ENCODE peak calls at places on chromosomes 2 and 18, in ten cellular contexts. D, P, Q, A, R, X, G, L, Y and F are unnamed samples.

GRCh38 chr2:235005603-235006259 is 53.9 kb downstream of the SH3BP4 start:
- DNase-seq in D (no peak), P (no peak), Q (peak), A (peak), R (no peak), X (no peak), G (peak), L (peak), Y (peak), F (no peak)

GRCh38 chr18:12048827-12049175 is 44.8 kb upstream of the ANKRD62 start:
- DNase-seq in D (no peak), P (no peak), Q (peak), A (no peak), R (peak), X (no peak), G (peak), L (no peak), Y (no peak), F (no peak)

GRCh38 chr18:23871410-23871809 is 143.1 kb upstream of the TTC39C start:
- DNase-seq in D (peak), P (peak), Q (peak), A (no peak), R (peak), X (no peak), G (no peak), L (peak), Y (peak), F (peak)

GRCh38 chr18:62778976-62779869 is 63.9 kb downstream of the PHLPP1 start:
- DNase-seq in D (no peak), P (no peak), Q (no peak), A (no peak), R (no peak), X (no peak), G (no peak), L (no peak), Y (peak), F (no peak)

GRCh38 chr2:210309546-210310233 is 5.3 kb downstream of the MYL1 start:
- DNase-seq in D (no peak), P (no peak), Q (no peak), A (peak), R (no peak), X (no peak), G (no peak), L (no peak), Y (no peak), F (no peak)

GRCh38 chr18:26618130-26618529 is 69.8 kb upstream of the KCTD1 start:
- DNase-seq in D (no peak), P (no peak), Q (no peak), A (no peak), R (peak), X (no peak), G (no peak), L (no peak), Y (no peak), F (no peak)

GRCh38 chr2:240917684-240918257 is 11.6 kb downstream of the CROCC2 start:
- DNase-seq in D (no peak), P (no peak), Q (no peak), A (no peak), R (no peak), X (no peak), G (no peak), L (no peak), Y (no peak), F (no peak)

GRCh38 chr18:2570772-2571199 is 519 bp downstream of the METTL4 start:
- DNase-seq in D (peak), P (no peak), Q (peak), A (peak), R (peak), X (peak), G (peak), L (peak), Y (peak), F (peak)

GRCh38 chr2:101860782-101861181 is 131.0 kb upstream of the IL1R2 start:
- DNase-seq in D (no peak), P (no peak), Q (no peak), A (no peak), R (no peak), X (no peak), G (no peak), L (no peak), Y (no peak), F (no peak)

GRCh38 chr2:39845460-39846146 is 66.5 kb upstream of the THUMPD2 start:
- DNase-seq in D (no peak), P (no peak), Q (no peak), A (no peak), R (peak), X (no peak), G (no peak), L (no peak), Y (no peak), F (peak)

GRCh38 chr2:104406273-104406726 is 447.6 kb upstream of the POU3F3 start:
- DNase-seq in D (no peak), P (no peak), Q (no peak), A (peak), R (peak), X (no peak), G (no peak), L (no peak), Y (no peak), F (no peak)

GRCh38 chr2:23286765-23287155 is 98.2 kb upstream of the KLHL29 start:
- DNase-seq in D (no peak), P (no peak), Q (peak), A (no peak), R (peak), X (no peak), G (peak), L (no peak), Y (no peak), F (peak)

GRCh38 chr18:58391113-58391892 is 237.6 kb downstream of the ALPK2 start:
- DNase-seq in D (no peak), P (no peak), Q (peak), A (no peak), R (no peak), X (no peak), G (peak), L (no peak), Y (no peak), F (no peak)

GRCh38 chr2:80078290-80079036 is 226.1 kb downstream of the LRRTM1 start:
- DNase-seq in D (no peak), P (no peak), Q (no peak), A (no peak), R (no peak), X (no peak), G (no peak), L (no peak), Y (no peak), F (no peak)

GRCh38 chr2:174858745-174859144 is 94.5 kb upstream of the CHRNA1 start:
- DNase-seq in D (no peak), P (no peak), Q (peak), A (no peak), R (no peak), X (no peak), G (no peak), L (no peak), Y (peak), F (no peak)

GRCh38 chr2:18639756-18640453 is 50.5 kb upstream of the NT5C1B start:
- DNase-seq in D (no peak), P (no peak), Q (no peak), A (no peak), R (no peak), X (no peak), G (no peak), L (no peak), Y (no peak), F (no peak)

GRCh38 chr2:65710779-65711295 is 278.4 kb upstream of the SPRED2 start:
- DNase-seq in D (peak), P (no peak), Q (peak), A (no peak), R (peak), X (no peak), G (no peak), L (peak), Y (peak), F (peak)

GRCh38 chr18:45274026-45274425 is 341.2 kb upstream of the SLC14A2 start:
- DNase-seq in D (no peak), P (no peak), Q (no peak), A (no peak), R (no peak), X (no peak), G (no peak), L (no peak), Y (no peak), F (no peak)

GRCh38 chr2:112881217-112882000 is 29.6 kb upstream of the IL37 start:
- DNase-seq in D (peak), P (no peak), Q (peak), A (no peak), R (peak), X (no peak), G (peak), L (no peak), Y (peak), F (peak)

GRCh38 chr2:31319391-31320175 is 85.6 kb downstream of the EHD3 start:
- DNase-seq in D (peak), P (no peak), Q (peak), A (peak), R (peak), X (no peak), G (no peak), L (no peak), Y (no peak), F (no peak)

GRCh38 chr2:224982910-224983688 is 59.2 kb downstream of the DOCK10 start:
- DNase-seq in D (peak), P (no peak), Q (peak), A (peak), R (peak), X (no peak), G (peak), L (no peak), Y (no peak), F (no peak)

GRCh38 chr2:29212009-29212408 is 96.8 kb downstream of the CLIP4 start:
- DNase-seq in D (no peak), P (no peak), Q (peak), A (no peak), R (no peak), X (no peak), G (no peak), L (no peak), Y (peak), F (no peak)

GRCh38 chr2:104704846-104705245 is 149.1 kb upstream of the POU3F3 start:
- DNase-seq in D (no peak), P (no peak), Q (no peak), A (no peak), R (no peak), X (no peak), G (no peak), L (no peak), Y (no peak), F (no peak)

GRCh38 chr2:239399404-239399999 is 1.3 kb downstream of the HDAC4 start:
- DNase-seq in D (peak), P (peak), Q (peak), A (peak), R (no peak), X (no peak), G (peak), L (no peak), Y (peak), F (no peak)